ENCODE peak calls at places on chromosomes 3 and 15, in eight cellular contexts. H is WTC11, Q is lower leg skin, R is HFFc6, M is GM20000, G is choroid plexus epithelial cell, D is endodermal cell, T is tibial artery. E is an unnamed sample.

GRCh38 chr3:146550743-146551510 is 6.5 kb upstream of the PLSCR1 start:
- DNase-seq in R (peak), G (peak), H (no peak), D (no peak), M (peak), Q (no peak), T (no peak), E (no peak)

GRCh38 chr3:159844801-159845261 is 143.8 kb upstream of the IL12A start:
- DNase-seq in R (no peak), H (no peak), T (no peak), M (no peak), G (no peak), D (no peak), Q (no peak), E (no peak)

GRCh38 chr15:40097968-40098476 is 10.7 kb downstream of the BMF start:
- DNase-seq in Q (peak), T (peak), M (no peak), R (no peak), D (peak), G (no peak), H (no peak), E (no peak)

GRCh38 chr3:5192568-5193319 is 5.2 kb downstream of the EDEM1 start:
- DNase-seq in H (no peak), G (no peak), D (no peak), M (no peak), T (no peak), Q (no peak), R (no peak), E (no peak)

GRCh38 chr3:10555263-10555662 is 49.9 kb upstream of the ATP2B2 start:
- DNase-seq in M (no peak), H (no peak), T (no peak), Q (no peak), G (no peak), R (no peak), D (peak), E (no peak)

GRCh38 chr3:59566481-59566975 is 516.7 kb upstream of the CFAP20DC start:
- DNase-seq in D (no peak), Q (no peak), M (peak), G (no peak), R (no peak), H (no peak), T (no peak), E (no peak)

GRCh38 chr3:43477600-43477999 is 144.2 kb downstream of the ANO10 start:
- DNase-seq in R (no peak), G (no peak), T (no peak), D (no peak), Q (peak), M (no peak), H (no peak), E (no peak)

GRCh38 chr3:193812791-193813505 is 219.9 kb downstream of the OPA1 start:
- DNase-seq in D (peak), G (no peak), R (no peak), M (no peak), T (no peak), H (peak), Q (no peak), E (no peak)

GRCh38 chr3:120214161-120214560 is 70.9 kb downstream of the GPR156 start:
- DNase-seq in H (no peak), D (no peak), R (no peak), T (no peak), M (no peak), Q (no peak), G (peak), E (no peak)

GRCh38 chr3:72661115-72661457 is 187.2 kb downstream of the SHQ1 start:
- DNase-seq in M (no peak), T (peak), G (peak), R (peak), D (no peak), H (no peak), Q (peak), E (peak)

GRCh38 chr3:108822167-108822897 is at the start of gene TRAT1:
- DNase-seq in T (no peak), Q (no peak), M (no peak), H (no peak), D (no peak), R (no peak), G (no peak), E (no peak)

GRCh38 chr3:59143447-59143846 is 93.6 kb upstream of the CFAP20DC start:
- DNase-seq in H (no peak), G (peak), M (no peak), D (no peak), T (no peak), R (no peak), Q (no peak), E (no peak)

GRCh38 chr15:76994971-76995945 is at the start of gene PSTPIP1:
- DNase-seq in M (peak), D (peak), R (no peak), T (peak), Q (no peak), H (peak), G (no peak), E (no peak)

GRCh38 chr3:129605593-129606521 is 619 bp downstream of the PLXND1 start:
- DNase-seq in G (peak), T (peak), R (peak), M (peak), D (peak), Q (no peak), H (peak), E (no peak)

DNA sequence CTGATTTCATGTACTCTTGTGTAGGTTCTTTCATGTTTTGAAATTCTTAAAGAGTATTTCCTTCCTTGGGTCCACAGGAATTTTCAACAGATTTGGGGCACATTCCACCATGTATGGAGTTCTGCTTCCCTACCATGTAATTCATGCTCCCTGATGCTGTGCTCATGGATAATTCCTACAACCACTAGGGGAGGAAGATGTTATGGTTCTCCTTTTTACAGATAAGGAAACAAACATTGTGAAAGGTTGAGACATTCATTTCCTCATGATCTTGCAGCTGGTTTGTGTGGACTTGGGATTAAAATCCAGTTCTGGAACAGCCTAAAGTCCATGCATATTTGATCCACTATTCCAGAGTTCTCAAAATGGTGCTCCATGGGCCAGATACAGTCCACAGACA is 174.9 kb upstream of the FRMD4B start:
- DNase-seq in H (no peak), Q (no peak), M (no peak), R (no peak), D (no peak), G (no peak), T (no peak), E (no peak)
- TF ChIP-seq CTCF in H (no peak), Q (no peak), M (no peak), R (no peak), D (peak), G (no peak), T (peak), E (peak)

DNA sequence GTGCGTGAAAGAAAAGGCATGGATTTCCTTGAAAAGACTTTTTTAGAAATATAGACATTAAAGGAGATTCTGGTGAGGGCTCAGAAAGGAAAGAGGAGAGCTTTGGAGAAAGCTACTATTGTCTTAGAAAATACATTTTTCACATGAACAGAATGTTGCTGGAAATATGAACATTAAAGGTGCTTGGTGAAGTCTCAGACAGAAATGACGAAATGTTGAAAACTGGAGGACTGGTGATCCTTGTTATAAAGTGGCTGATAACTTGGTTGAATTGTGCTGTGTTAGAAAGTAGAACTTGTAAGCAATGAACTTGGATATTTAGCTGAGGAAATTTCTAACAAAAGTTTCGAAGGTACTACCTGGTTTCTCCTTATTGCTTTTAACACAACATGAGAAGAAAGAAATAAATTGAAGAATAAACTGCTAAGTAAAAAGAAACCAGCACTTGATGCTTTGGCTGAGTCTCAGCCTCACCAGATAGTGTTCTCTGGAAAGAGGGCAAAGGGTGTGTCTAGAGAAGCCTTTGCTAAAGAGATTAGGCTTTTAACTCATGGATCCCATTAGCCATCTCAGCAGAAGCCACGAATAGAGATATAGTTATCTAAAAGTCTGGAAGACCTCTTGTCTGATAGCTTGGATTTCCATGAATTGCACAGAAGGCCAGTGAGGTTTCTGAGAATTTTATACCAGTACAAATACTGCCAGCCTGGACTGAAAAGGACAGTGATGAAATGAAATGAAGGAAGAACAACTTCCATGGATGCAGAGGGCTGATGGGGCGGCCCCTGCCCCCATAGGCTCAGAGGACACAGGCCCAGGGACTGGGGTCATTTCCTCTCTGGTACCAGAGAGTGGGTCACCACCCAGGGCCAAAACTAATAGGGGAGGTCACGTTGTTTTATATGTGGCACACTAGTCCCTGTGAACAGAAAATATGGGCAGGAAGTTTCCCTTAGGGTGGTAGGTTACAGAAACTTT is 91.5 kb downstream of the RPL22L1 start:
- DNase-seq in R (no peak), G (no peak), Q (no peak), M (no peak), T (no peak), D (no peak), H (no peak), E (no peak)
- TF ChIP-seq CTCF in R (no peak), G (no peak), Q (no peak), M (no peak), T (no peak), D (no peak), H (no peak), E (no peak)

DNA sequence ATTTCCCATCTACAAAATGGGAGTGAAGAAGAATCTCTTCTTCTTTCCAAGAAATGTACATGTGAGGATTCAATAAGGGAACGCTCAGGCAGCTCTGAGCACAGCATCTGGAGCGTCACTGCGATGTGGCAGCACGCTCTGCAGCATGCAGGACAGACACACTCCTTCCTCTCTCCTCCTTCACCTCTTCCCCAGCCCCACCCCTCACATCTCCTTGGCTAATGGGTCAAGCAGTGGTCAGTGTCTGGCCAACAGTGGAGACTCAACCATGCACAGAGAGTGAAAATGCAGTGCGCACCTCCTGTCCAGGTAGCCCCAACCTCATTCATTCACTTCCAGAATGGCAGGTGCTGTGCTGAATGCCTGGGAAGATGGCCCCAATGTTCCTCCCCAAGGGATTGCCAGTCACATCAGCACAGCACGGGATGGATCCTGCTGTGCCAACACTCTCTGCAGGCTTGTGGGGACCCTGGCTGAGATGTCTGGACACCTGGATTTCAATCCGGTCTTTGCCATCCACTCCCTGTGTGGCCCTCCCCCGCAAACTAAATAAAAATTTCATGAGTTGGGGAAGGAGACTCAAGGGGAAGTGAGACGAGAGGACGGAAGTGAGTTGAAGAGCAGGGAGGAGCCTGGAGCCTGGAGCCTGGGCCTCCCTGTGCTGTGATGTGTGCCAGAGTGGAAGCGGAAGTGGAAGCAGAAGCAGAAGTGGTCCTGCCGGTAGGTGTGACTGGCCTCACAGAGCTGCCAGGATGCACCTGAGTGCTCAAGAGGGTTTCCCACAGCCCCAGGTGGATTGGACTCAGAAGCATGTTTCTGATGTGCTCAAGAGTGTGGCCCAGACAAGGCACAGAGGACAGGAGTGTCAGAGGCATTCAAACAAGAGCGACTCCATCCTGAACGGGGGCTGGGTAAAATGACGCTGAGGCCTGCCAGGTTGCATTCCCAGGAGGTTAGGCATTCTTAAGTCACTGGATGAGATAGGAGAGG is 163.9 kb downstream of the SMAD6 start:
- DNase-seq in M (peak), D (peak), R (no peak), G (no peak), Q (no peak), T (peak), H (no peak), E (no peak)
- TF ChIP-seq CTCF in M (no peak), D (no peak), R (no peak), G (no peak), Q (no peak), T (no peak), H (no peak), E (no peak)

DNA sequence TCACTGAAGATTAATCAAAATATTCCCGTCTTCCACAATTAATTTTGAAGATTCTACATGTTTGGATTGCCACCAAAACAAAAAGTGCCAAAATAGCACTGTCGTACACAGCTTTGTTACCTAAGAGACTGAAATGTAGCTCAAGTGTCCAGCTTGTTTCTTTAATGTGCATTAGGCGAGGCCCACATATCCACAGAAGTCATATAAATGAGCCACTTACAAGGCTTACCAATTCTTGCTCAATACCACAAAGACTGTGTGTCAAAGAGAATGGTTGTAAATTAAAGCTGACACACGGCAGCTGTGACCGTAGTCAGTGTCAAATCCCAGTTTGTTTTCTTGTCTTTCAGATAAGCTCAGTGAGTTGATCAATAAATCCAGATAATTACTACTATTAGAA is 639.4 kb upstream of the TBL1XR1 start:
- DNase-seq in R (no peak), M (no peak), Q (no peak), G (peak), T (no peak), H (no peak), D (no peak), E (no peak)
- TF ChIP-seq CTCF in R (no peak), M (no peak), Q (no peak), G (no peak), T (no peak), H (no peak), D (no peak), E (no peak)

DNA sequence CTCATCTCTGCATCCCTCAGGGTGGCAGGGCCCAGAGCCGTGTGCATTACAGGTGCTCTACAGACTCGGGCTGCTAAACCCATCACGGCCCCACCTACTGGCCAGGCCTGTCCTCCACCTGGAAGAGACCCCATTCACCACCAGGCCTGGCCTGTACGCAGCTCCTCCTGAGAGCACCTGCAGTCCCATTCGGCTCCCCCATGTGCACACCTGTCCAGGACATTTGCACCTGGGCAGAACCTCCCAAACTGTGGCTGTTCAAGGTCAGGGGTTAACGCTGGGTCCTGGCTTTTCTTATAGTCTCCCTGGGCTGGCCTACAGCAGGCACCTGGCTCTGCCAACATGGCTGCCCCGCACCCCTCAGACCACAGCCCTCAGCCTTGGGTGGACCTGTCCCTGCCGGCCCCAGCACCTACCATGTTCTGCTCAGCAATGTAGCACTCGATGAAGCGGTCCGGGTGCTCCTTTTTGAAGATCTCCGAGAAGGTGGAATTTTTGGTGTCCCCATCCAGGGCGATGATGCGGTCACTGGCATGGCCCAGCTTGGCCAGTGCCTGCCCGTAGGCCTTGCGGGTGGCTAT is 25.7 kb downstream of the TKT start:
- DNase-seq in R (no peak), G (no peak), Q (no peak), D (peak), M (no peak), H (peak), T (no peak), E (no peak)
- TF ChIP-seq CTCF in R (peak), G (peak), Q (no peak), D (peak), M (no peak), H (no peak), T (no peak), E (no peak)

GRCh38 chr3:52845691-52846426 is 11.0 kb upstream of the MUSTN1 start:
- DNase-seq in H (peak), Q (no peak), T (no peak), D (peak), M (no peak), G (no peak), R (no peak), E (no peak)
- TF ChIP-seq CTCF in H (peak), Q (no peak), T (no peak), D (peak), M (no peak), G (peak), R (peak), E (peak)

E was measured in right atrium auricular region.